ENCODE peak calls at places on chromosomes 11 and 22, in seven cellular contexts. Q is GM03348, Z is lower lobe of right lung, E is left lobe of liver, O is transverse colon, L is HT1080, F is NCI-H2081. I is an unnamed sample.

GRCh38 chr22:37324340-37325023 is 42.2 kb downstream of the CYTH4 start:
- DNase-seq in Q (no peak), Z (no peak), E (no peak), O (no peak), L (no peak), F (no peak), I (no peak)

GRCh38 chr22:49046000-49046545 is 781.6 kb downstream of the BRD1 start:
- DNase-seq in Q (no peak), Z (no peak), E (no peak), O (no peak), L (no peak), F (no peak), I (no peak)

GRCh38 chr11:14891143-14892035 is 642 bp downstream of the CYP2R1 start:
- DNase-seq in Q (peak), Z (peak), E (peak), O (peak), L (peak), F (peak), I (peak)

GRCh38 chr22:29352778-29353177 is 35.6 kb downstream of the AP1B1 start:
- DNase-seq in Q (no peak), Z (peak), E (no peak), O (no peak), L (no peak), F (no peak), I (no peak)

GRCh38 chr11:67371199-67371548 is 2.2 kb downstream of the CLCF1 start:
- DNase-seq in Q (no peak), Z (no peak), E (no peak), O (no peak), L (no peak), F (no peak), I (no peak)

GRCh38 chr11:73197348-73197747 is 20.7 kb upstream of the P2RY2 start:
- DNase-seq in Q (no peak), Z (peak), E (peak), O (peak), L (no peak), F (no peak), I (peak)

GRCh38 chr11:111269146-111269868 is 23.8 kb downstream of the POU2AF2 start:
- DNase-seq in Q (no peak), Z (no peak), E (no peak), O (no peak), L (no peak), F (peak), I (no peak)

GRCh38 chr11:72828081-72828567 is 13.9 kb downstream of the ATG16L2 start:
- DNase-seq in Q (no peak), Z (peak), E (no peak), O (no peak), L (no peak), F (no peak), I (peak)

GRCh38 chr11:32015435-32015834 is 75.4 kb upstream of the RCN1 start:
- DNase-seq in Q (no peak), Z (no peak), E (no peak), O (no peak), L (no peak), F (peak), I (no peak)

GRCh38 chr11:41983458-41983857 is 524.0 kb upstream of the LRRC4C start:
- DNase-seq in Q (no peak), Z (no peak), E (no peak), O (no peak), L (peak), F (no peak), I (peak)

GRCh38 chr11:96303067-96303466 is 39.9 kb downstream of the MAML2 start:
- DNase-seq in Q (peak), Z (no peak), E (no peak), O (no peak), L (peak), F (no peak), I (peak)

GRCh38 chr11:126723665-126724045 is 276.9 kb downstream of the KIRREL3 start:
- DNase-seq in Q (no peak), Z (no peak), E (no peak), O (no peak), L (no peak), F (no peak), I (no peak)

GRCh38 chr22:42078469-42079318 is 806 bp upstream of the SMDT1 start:
- DNase-seq in Q (peak), Z (peak), E (peak), O (no peak), L (no peak), F (no peak), I (no peak)

GRCh38 chr11:1396375-1396841 is 6.7 kb downstream of the BRSK2 start:
- DNase-seq in Q (no peak), Z (no peak), E (no peak), O (no peak), L (no peak), F (no peak), I (no peak)

GRCh38 chr22:18096823-18097222 is 13.8 kb upstream of the TUBA8 start:
- DNase-seq in Q (no peak), Z (no peak), E (no peak), O (no peak), L (no peak), F (no peak), I (no peak)

GRCh38 chr11:107587306-107587979 is 3.5 kb upstream of the ELMOD1 start:
- DNase-seq in Q (peak), Z (no peak), E (no peak), O (no peak), L (peak), F (no peak), I (peak)

GRCh38 chr11:113035708-113036107 is 74.5 kb downstream of the NCAM1 start:
- DNase-seq in Q (no peak), Z (no peak), E (no peak), O (no peak), L (no peak), F (no peak), I (no peak)

GRCh38 chr11:16607675-16608644 is 130.5 kb upstream of the C11orf58 start:
- DNase-seq in Q (no peak), Z (peak), E (peak), O (peak), L (peak), F (no peak), I (no peak)

GRCh38 chr22:23529166-23530103 is 50.7 kb downstream of the IGLL1 start:
- DNase-seq in Q (no peak), Z (peak), E (no peak), O (no peak), L (no peak), F (no peak), I (no peak)

GRCh38 chr22:49801391-49802060 is 26.1 kb downstream of the BRD1 start:
- DNase-seq in Q (no peak), Z (no peak), E (no peak), O (no peak), L (no peak), F (no peak), I (no peak)

GRCh38 chr22:50225200-50225969 is 19.4 kb downstream of the TUBGCP6 start:
- DNase-seq in Q (no peak), Z (no peak), E (no peak), O (no peak), L (no peak), F (no peak), I (no peak)

GRCh38 chr22:32050678-32051515 is 7.8 kb downstream of the SLC5A1 start:
- DNase-seq in Q (peak), Z (no peak), E (no peak), O (no peak), L (peak), F (no peak), I (peak)

GRCh38 chr22:46058591-46059519 is 81.9 kb upstream of the WNT7B start:
- DNase-seq in Q (no peak), Z (peak), E (peak), O (peak), L (no peak), F (no peak), I (peak)

GRCh38 chr22:43136255-43136654 is 6.9 kb downstream of the MCAT start:
- DNase-seq in Q (peak), Z (no peak), E (no peak), O (peak), L (no peak), F (no peak), I (peak)

GRCh38 chr22:26642465-26643367 is 14.7 kb upstream of the MIAT start:
- DNase-seq in Q (no peak), Z (peak), E (no peak), O (peak), L (no peak), F (peak), I (no peak)

GRCh38 chr11:57459112-57460016 is 964 bp upstream of the RTN4RL2 start:
- DNase-seq in Q (no peak), Z (no peak), E (peak), O (no peak), L (peak), F (no peak), I (peak)

GRCh38 chr11:27701262-27702105 is 1.2 kb upstream of the BDNF start:
- DNase-seq in Q (peak), Z (no peak), E (no peak), O (peak), L (peak), F (peak), I (peak)

GRCh38 chr22:24728790-24729637 is 45.5 kb downstream of the PIWIL3 start:
- DNase-seq in Q (no peak), Z (no peak), E (no peak), O (no peak), L (no peak), F (no peak), I (no peak)

GRCh38 chr11:75673977-75674582 is 5.2 kb upstream of the MAP6 start:
- DNase-seq in Q (peak), Z (no peak), E (no peak), O (no peak), L (peak), F (no peak), I (peak)

GRCh38 chr11:33444835-33445594 is 187.8 kb downstream of the HIPK3 start:
- DNase-seq in Q (no peak), Z (no peak), E (no peak), O (no peak), L (peak), F (no peak), I (no peak)

GRCh38 chr22:20296598-20296997 is 23.3 kb downstream of the DGCR6L start:
- DNase-seq in Q (no peak), Z (no peak), E (no peak), O (no peak), L (no peak), F (no peak), I (no peak)

GRCh38 chr11:2472428-2473186 is 27.8 kb downstream of the KCNQ1 start:
- DNase-seq in Q (peak), Z (no peak), E (no peak), O (no peak), L (no peak), F (no peak), I (no peak)

GRCh38 chr22:36808611-36809344 is 8.1 kb downstream of the PVALB start:
- DNase-seq in Q (no peak), Z (no peak), E (no peak), O (no peak), L (no peak), F (peak), I (no peak)

GRCh38 chr11:32090774-32091370 is at the start of gene RCN1:
- DNase-seq in Q (peak), Z (peak), E (peak), O (peak), L (peak), F (peak), I (peak)

GRCh38 chr22:42615092-42615859 is 593 bp upstream of the POLDIP3 start:
- DNase-seq in Q (peak), Z (peak), E (peak), O (peak), L (peak), F (peak), I (peak)

GRCh38 chr11:44011797-44012196 is 36.0 kb upstream of the ACCSL start:
- DNase-seq in Q (peak), Z (no peak), E (no peak), O (no peak), L (peak), F (no peak), I (peak)